ENCODE peak calls at places on chromosomes 3 and 15, in seven cellular contexts. B is progenitor cell of endocrine pancreas, E is CD14-positive monocyte, U is WTC11, Q is GM13977, X is IMR-90, R is RWPE1. Z is an unnamed sample.

GRCh38 chr15:85886345-85886935 is 91.7 kb upstream of the KLHL25 start:
- DNase-seq in B (no peak), E (no peak), U (no peak), Q (no peak), X (no peak), R (no peak), Z (no peak)

GRCh38 chr3:21645121-21645897 is 105.7 kb downstream of the ZNF385D start:
- DNase-seq in B (no peak), E (no peak), U (no peak), Q (no peak), X (peak), R (no peak), Z (no peak)

GRCh38 chr3:155791190-155791589 is 14.9 kb downstream of the C3orf33 start:
- DNase-seq in B (no peak), E (no peak), U (no peak), Q (no peak), X (peak), R (no peak), Z (no peak)

GRCh38 chr3:135784557-135784956 is 181.0 kb upstream of the PPP2R3A start:
- DNase-seq in B (no peak), E (no peak), U (no peak), Q (peak), X (no peak), R (no peak), Z (no peak)

GRCh38 chr15:33242669-33243191 is 48.2 kb upstream of the FMN1 start:
- DNase-seq in B (no peak), E (no peak), U (no peak), Q (peak), X (no peak), R (no peak), Z (no peak)

GRCh38 chr3:41411065-41411464 is 211.8 kb downstream of the CTNNB1 start:
- DNase-seq in B (no peak), E (no peak), U (no peak), Q (no peak), X (no peak), R (no peak), Z (no peak)

GRCh38 chr3:59374812-59375211 is 325.0 kb upstream of the CFAP20DC start:
- DNase-seq in B (no peak), E (no peak), U (no peak), Q (peak), X (no peak), R (no peak), Z (no peak)

GRCh38 chr3:143002083-143002712 is 828 bp downstream of the U2SURP start:
- DNase-seq in B (no peak), E (no peak), U (no peak), Q (peak), X (peak), R (peak), Z (no peak)

GRCh38 chr15:76073554-76073953 is 13.8 kb downstream of the TMEM266 start:
- DNase-seq in B (no peak), E (no peak), U (no peak), Q (no peak), X (no peak), R (peak), Z (no peak)

GRCh38 chr3:58334013-58334321 is 1.3 kb downstream of the PXK start:
- DNase-seq in B (no peak), E (no peak), U (no peak), Q (no peak), X (no peak), R (no peak), Z (no peak)

GRCh38 chr3:45647148-45647619 is 42.0 kb upstream of the SACM1L start:
- DNase-seq in B (no peak), E (peak), U (no peak), Q (no peak), X (peak), R (peak), Z (no peak)

GRCh38 chr15:89163271-89164055 is 57.9 kb downstream of the RLBP1 start:
- DNase-seq in B (no peak), E (no peak), U (no peak), Q (no peak), X (no peak), R (no peak), Z (no peak)

GRCh38 chr15:39283531-39283930 is 297.3 kb upstream of the THBS1 start:
- DNase-seq in B (no peak), E (no peak), U (no peak), Q (no peak), X (peak), R (no peak), Z (no peak)

GRCh38 chr3:155804298-155804697 is 1.8 kb downstream of the C3orf33 start:
- DNase-seq in B (no peak), E (no peak), U (no peak), Q (no peak), X (no peak), R (no peak), Z (no peak)

GRCh38 chr3:194323785-194324735 is 27.1 kb downstream of the CPN2 start:
- DNase-seq in B (no peak), E (no peak), U (no peak), Q (peak), X (peak), R (peak), Z (peak)

GRCh38 chr3:170483485-170484262 is 65.0 kb downstream of the CLDN11 start:
- DNase-seq in B (no peak), E (no peak), U (peak), Q (no peak), X (no peak), R (no peak), Z (no peak)

GRCh38 chr3:10292505-10293419 is at the start of gene GHRL:
- DNase-seq in B (no peak), E (peak), U (no peak), Q (peak), X (no peak), R (no peak), Z (no peak)

GRCh38 chr3:139537325-139537724 is 2.2 kb downstream of the RBP1 start:
- DNase-seq in B (no peak), E (no peak), U (no peak), Q (no peak), X (peak), R (peak), Z (no peak)

GRCh38 chr3:114848643-114849350 is 298.3 kb downstream of the ZBTB20 start:
- DNase-seq in B (no peak), E (no peak), U (no peak), Q (no peak), X (no peak), R (no peak), Z (no peak)

GRCh38 chr15:39376371-39376909 is 204.4 kb upstream of the THBS1 start:
- DNase-seq in B (no peak), E (no peak), U (no peak), Q (no peak), X (no peak), R (peak), Z (no peak)

GRCh38 chr3:183485585-183485984 is 57.2 kb upstream of the MCF2L2 start:
- DNase-seq in B (no peak), E (no peak), U (no peak), Q (no peak), X (no peak), R (no peak), Z (no peak)

GRCh38 chr15:69225355-69226027 is 65.1 kb downstream of the GLCE start:
- DNase-seq in B (no peak), E (no peak), U (no peak), Q (no peak), X (peak), R (peak), Z (no peak)

GRCh38 chr3:38315488-38316230 is 30.9 kb upstream of the XYLB start:
- DNase-seq in B (no peak), E (no peak), U (no peak), Q (no peak), X (no peak), R (no peak), Z (no peak)

GRCh38 chr15:70474682-70475438 is 288.5 kb downstream of the UACA start:
- DNase-seq in B (no peak), E (peak), U (no peak), Q (no peak), X (peak), R (peak), Z (no peak)

GRCh38 chr15:29003446-29004233 is 117.9 kb downstream of the APBA2 start:
- DNase-seq in B (no peak), E (no peak), U (no peak), Q (no peak), X (peak), R (peak), Z (no peak)

GRCh38 chr15:80609512-80609946 is 85.6 kb upstream of the ABHD17C start:
- DNase-seq in B (no peak), E (no peak), U (no peak), Q (no peak), X (no peak), R (peak), Z (no peak)

GRCh38 chr15:93029613-93030429 is 59.2 kb downstream of the RGMA start:
- DNase-seq in B (no peak), E (no peak), U (no peak), Q (peak), X (peak), R (no peak), Z (no peak)

GRCh38 chr3:146269271-146269670 is 18.4 kb upstream of the PLSCR4 start:
- DNase-seq in B (no peak), E (no peak), U (no peak), Q (no peak), X (peak), R (no peak), Z (no peak)

DNA sequence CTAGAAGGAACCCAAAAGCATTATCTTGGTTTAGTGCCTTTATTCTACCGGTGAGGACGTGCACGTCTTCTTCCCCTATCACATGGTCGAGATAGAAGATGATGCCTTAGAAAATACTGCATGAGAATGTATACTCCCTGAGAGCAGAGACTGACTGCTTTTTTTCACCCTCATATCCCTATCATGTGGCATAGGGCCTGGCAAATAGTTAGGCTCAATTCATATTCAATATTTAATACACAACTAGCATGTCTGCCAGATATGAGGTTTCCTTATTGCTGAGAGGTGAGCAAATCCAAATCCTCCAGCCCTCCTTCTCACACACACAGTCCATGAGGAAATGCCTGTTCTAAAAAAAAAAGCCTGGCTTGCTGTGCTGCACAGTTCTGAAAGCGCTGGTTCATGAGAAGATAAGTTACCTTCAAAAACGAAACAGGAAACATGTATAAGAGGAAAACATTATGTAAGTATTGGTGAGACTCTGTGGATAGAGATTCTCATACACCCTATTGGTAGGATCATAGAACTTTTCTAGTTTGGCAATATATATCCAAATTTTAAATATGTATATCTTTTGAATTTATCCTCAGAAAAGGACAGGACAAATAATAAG is 15.5 kb upstream of the ACAP2 start:
- DNase-seq in B (no peak), E (no peak), U (no peak), Q (peak), X (peak), R (no peak), Z (no peak)
- TF ChIP-seq CTCF in B (no peak), E (no peak), U (no peak), Q (no peak), X (no peak), R (no peak), Z (no peak)

GRCh38 chr15:82680200-82681102 is 29.2 kb downstream of the AP3B2 start:
- DNase-seq in B (peak), E (no peak), U (peak), Q (peak), X (no peak), R (peak), Z (peak)
- TF ChIP-seq CTCF in B (peak), E (no peak), U (no peak), Q (peak), X (no peak), R (peak), Z (no peak)

GRCh38 chr3:56048333-56048732 is 419.9 kb downstream of the ERC2 start:
- DNase-seq in B (no peak), E (no peak), U (no peak), Q (no peak), X (no peak), R (no peak), Z (no peak)

GRCh38 chr3:56042326-56042951 is 425.8 kb downstream of the ERC2 start:
- DNase-seq in B (no peak), E (no peak), U (no peak), Q (no peak), X (peak), R (peak), Z (peak)
- TF ChIP-seq CTCF in B (peak), E (no peak), U (no peak), Q (peak), X (peak), R (peak), Z (peak)

GRCh38 chr3:42707620-42708355 is 5.2 kb upstream of the HHATL start:
- DNase-seq in B (no peak), E (no peak), U (no peak), Q (no peak), X (no peak), R (no peak), Z (no peak)
- TF ChIP-seq CTCF in B (no peak), E (no peak), U (no peak), Q (no peak), X (no peak), R (no peak), Z (no peak)

DNA sequence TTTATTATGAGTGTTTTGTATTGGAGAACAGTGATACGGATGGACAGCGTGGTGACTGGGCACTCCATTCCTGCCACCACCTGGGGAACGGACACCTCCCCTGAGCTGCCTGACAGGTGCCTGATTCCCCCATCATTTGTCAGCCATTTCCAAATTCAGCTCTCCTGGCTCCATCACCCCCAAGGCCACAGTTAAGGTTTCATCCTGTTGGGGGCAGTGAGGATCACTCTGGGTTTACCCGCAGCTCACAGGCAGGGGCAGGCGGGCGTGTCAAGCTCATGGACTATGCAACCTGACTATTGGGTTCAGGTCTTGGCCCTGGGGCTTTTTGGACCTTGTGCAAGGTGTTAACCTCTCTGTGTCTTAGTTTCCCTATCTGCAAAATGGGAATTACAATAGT is 76.3 kb downstream of the RAB11A start:
- DNase-seq in B (no peak), E (no peak), U (peak), Q (no peak), X (no peak), R (no peak), Z (no peak)
- TF ChIP-seq CTCF in B (no peak), E (no peak), U (no peak), Q (no peak), X (no peak), R (no peak), Z (no peak)

DNA sequence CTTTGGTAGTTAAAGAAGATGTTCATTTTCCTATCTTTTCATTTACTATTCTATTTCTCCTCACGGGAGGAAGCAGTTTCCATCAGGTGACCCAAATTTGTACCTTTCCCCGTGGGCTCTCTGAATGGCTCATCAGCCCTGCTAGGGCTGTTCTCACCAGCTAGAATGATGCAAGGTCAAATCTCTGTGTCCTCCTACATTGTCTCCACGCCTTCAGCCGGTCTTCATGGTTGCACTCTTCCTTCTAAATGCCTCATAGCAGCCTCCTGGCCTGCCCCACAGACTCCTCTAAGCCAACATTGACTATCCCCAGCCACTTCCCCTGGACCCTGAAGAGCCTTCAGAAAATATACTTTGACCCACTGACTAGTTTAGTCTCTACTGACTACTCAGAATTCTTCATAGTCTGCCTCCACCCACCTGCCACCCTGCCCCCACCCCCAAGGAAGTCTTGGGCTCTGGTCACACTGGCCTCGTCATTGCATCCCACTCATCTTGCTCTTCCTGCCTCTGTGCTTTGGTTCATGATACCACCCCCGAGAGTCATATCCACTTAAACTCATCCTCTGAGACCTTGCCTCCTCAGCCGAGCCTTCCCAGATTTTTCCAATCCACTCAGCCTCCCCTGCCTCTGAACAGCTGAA is 9.6 kb upstream of the DOCK3 start:
- DNase-seq in B (no peak), E (no peak), U (peak), Q (no peak), X (no peak), R (no peak), Z (no peak)
- TF ChIP-seq CTCF in B (no peak), E (no peak), U (no peak), Q (no peak), X (no peak), R (no peak), Z (no peak)

GRCh38 chr3:141050913-141051632 is at the start of gene SPSB4:
- DNase-seq in B (peak), E (no peak), U (peak), Q (peak), X (peak), R (peak), Z (peak)

GRCh38 chr3:141052570-141053069 is 1.5 kb downstream of the SPSB4 start:
- DNase-seq in B (no peak), E (no peak), U (peak), Q (no peak), X (no peak), R (no peak), Z (peak)

GRCh38 chr3:141049681-141050080 is 1.5 kb upstream of the SPSB4 start:
- DNase-seq in B (no peak), E (no peak), U (peak), Q (no peak), X (no peak), R (no peak), Z (no peak)

GRCh38 chr3:141050576-141050912 is 603 bp upstream of the SPSB4 start:
- DNase-seq in B (no peak), E (no peak), U (peak), Q (no peak), X (no peak), R (no peak), Z (no peak)

DNA sequence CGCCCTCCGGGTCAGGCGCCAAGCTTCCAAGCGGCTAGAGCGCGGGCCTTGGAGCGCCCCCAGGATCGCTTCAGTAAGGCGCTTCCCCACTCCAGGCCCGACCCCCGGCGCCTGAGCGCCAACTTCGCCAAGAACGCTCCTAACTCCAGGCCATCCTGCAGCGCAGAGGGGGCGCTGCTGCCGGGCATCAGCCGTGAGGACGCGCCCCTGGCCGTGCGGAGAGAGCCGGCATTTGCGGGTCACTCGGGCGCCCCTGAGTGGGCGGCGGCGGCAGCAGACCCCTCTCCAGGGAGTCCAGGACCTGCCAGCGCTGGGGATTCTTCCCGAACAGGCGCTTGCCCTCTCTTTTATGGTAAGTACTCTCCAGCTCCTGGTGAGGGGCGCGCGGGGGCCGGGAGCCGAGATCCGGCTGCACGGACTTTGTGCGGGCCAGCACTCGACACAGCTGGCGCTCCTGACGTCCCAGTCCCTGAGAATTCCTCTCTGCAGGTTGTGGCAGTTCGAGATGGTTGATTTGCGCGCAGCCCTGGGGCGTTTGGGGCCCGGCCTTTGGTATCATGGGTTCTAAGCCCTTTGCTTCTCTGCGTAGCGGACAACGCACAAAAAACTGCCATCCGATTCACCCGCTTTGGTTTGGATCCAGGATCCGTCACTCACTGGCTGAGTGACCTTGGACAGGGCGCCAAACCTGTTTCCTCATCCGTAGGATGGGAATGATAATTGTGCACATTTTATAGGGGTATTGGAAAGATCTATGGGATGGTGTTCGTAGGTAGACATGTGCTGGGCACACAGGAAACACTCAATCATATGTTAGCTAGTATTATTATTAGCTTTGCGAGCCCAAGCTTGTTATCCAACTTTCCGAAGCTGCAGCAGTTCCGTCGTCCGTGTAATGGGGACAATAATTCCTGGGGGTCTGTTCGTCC is 758 bp downstream of the SPSB4 start:
- DNase-seq in B (peak), E (no peak), U (peak), Q (no peak), X (peak), R (no peak), Z (peak)
- TF ChIP-seq CTCF in B (peak), E (no peak), U (no peak), Q (no peak), X (no peak), R (no peak), Z (peak)

DNA sequence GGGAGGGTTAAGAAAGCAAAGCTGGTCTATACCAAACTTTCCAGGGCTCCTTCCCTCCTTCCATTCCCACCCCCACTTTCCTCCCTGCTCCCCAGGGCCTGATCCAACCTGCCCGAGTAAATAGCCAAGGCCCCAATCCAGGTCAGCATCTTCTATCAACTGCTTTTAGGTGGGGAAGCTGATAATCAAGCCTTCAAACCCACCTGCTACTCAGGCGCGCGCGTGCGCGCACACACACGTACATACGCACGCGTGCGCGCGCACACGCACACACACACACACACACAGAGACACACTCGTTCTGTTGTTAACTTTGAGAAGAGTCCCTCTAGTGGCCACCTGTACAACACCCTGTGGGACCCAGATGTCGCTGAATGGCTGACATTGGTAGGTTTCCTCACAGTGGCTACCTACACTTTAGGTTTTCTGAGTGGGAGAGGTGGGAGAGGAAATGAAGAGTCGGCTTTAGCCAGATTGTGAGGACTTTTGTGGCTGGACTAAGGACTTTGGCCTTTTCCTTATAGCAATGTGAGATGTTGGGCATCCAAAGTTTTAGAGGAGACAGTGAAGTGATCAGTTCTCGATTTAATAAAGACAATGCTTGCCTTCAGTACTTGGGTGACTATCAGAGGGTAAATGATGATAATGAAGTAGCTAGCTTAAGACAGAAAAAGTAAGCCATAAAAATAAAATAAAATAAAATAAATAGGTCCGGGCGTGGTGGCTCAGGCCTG is 179.9 kb upstream of the C2CD4B start:
- DNase-seq in B (peak), E (no peak), U (peak), Q (peak), X (peak), R (peak), Z (peak)
- TF ChIP-seq CTCF in B (peak), E (peak), U (peak), Q (peak), X (peak), R (peak), Z (peak)

Z was measured in nephron progenitor cell.